ENCODE peak calls at places on chromosome 1, in ten cellular contexts. One of them, this sample, is unnamed.
A peak's percentile ranks its signal among the peaks of the same experiment; 100 is the strongest.

GRCh38 chr1:223756806-223757700 is 44.7 kb downstream of the CAPN2 start:
- DNase-seq in PC-9: no peak
- DNase-seq in OCI-LY7: no peak
- DNase-seq in mesenchymal stem cell: no peak
- DNase-seq in GM23248: no peak
- DNase-seq in H9: no peak
- DNase-seq in trophoblast cell: no peak
- DNase-seq in fibroblast of lung: no peak
- DNase-seq in mammary epithelial cell: no peak
- DNase-seq in MM.1S: no peak
- DNase-seq in this sample: peak; percentile 56

GRCh38 chr1:229759037-229759435 is 133.0 kb downstream of the URB2 start:
- DNase-seq in PC-9: no peak
- DNase-seq in OCI-LY7: no peak
- DNase-seq in mesenchymal stem cell: no peak
- DNase-seq in GM23248: peak; percentile 84
- DNase-seq in H9: no peak
- DNase-seq in trophoblast cell: no peak
- DNase-seq in fibroblast of lung: peak; percentile 85
- DNase-seq in mammary epithelial cell: peak; percentile 32
- DNase-seq in MM.1S: no peak
- DNase-seq in this sample: no peak

GRCh38 chr1:176188604-176189003 is 18.5 kb downstream of the COP1 start:
- DNase-seq in PC-9: no peak
- DNase-seq in OCI-LY7: no peak
- DNase-seq in mesenchymal stem cell: no peak
- DNase-seq in GM23248: no peak
- DNase-seq in H9: no peak
- DNase-seq in trophoblast cell: no peak
- DNase-seq in fibroblast of lung: no peak
- DNase-seq in mammary epithelial cell: no peak
- DNase-seq in MM.1S: no peak
- DNase-seq in this sample: no peak

GRCh38 chr1:210222288-210223006 is 10.1 kb upstream of the SERTAD4 start:
- DNase-seq in PC-9: peak; percentile 65
- DNase-seq in OCI-LY7: no peak
- DNase-seq in mesenchymal stem cell: peak; percentile 43
- DNase-seq in GM23248: no peak
- DNase-seq in H9: peak; percentile 58
- DNase-seq in trophoblast cell: no peak
- DNase-seq in fibroblast of lung: peak; percentile 60
- DNase-seq in mammary epithelial cell: no peak
- DNase-seq in MM.1S: no peak
- DNase-seq in this sample: no peak

GRCh38 chr1:81812712-81813111 is 12.0 kb downstream of the ADGRL2 start:
- DNase-seq in PC-9: no peak
- DNase-seq in OCI-LY7: no peak
- DNase-seq in mesenchymal stem cell: peak; percentile 25
- DNase-seq in GM23248: peak; percentile 13
- DNase-seq in H9: no peak
- DNase-seq in trophoblast cell: no peak
- DNase-seq in fibroblast of lung: peak; percentile 41
- DNase-seq in mammary epithelial cell: no peak
- DNase-seq in MM.1S: no peak
- DNase-seq in this sample: peak; percentile 11

GRCh38 chr1:232457607-232458006 is 172.3 kb downstream of the SIPA1L2 start:
- DNase-seq in PC-9: no peak
- DNase-seq in OCI-LY7: peak; percentile 45
- DNase-seq in mesenchymal stem cell: no peak
- DNase-seq in GM23248: no peak
- DNase-seq in H9: no peak
- DNase-seq in trophoblast cell: no peak
- DNase-seq in fibroblast of lung: no peak
- DNase-seq in mammary epithelial cell: no peak
- DNase-seq in MM.1S: peak; percentile 95
- DNase-seq in this sample: no peak

GRCh38 chr1:220219136-220219442 is 53.2 kb downstream of the RAB3GAP2 start:
- DNase-seq in PC-9: no peak
- DNase-seq in OCI-LY7: no peak
- DNase-seq in mesenchymal stem cell: peak; percentile 17
- DNase-seq in GM23248: no peak
- DNase-seq in H9: no peak
- DNase-seq in trophoblast cell: no peak
- DNase-seq in fibroblast of lung: no peak
- DNase-seq in mammary epithelial cell: no peak
- DNase-seq in MM.1S: no peak
- DNase-seq in this sample: no peak

GRCh38 chr1:208431721-208432120 is 187.5 kb upstream of the PLXNA2 start:
- DNase-seq in PC-9: no peak
- DNase-seq in OCI-LY7: no peak
- DNase-seq in mesenchymal stem cell: peak; percentile 11
- DNase-seq in GM23248: peak; percentile 89
- DNase-seq in H9: no peak
- DNase-seq in trophoblast cell: no peak
- DNase-seq in fibroblast of lung: peak; percentile 78
- DNase-seq in mammary epithelial cell: peak; percentile 52
- DNase-seq in MM.1S: no peak
- DNase-seq in this sample: peak; percentile 32

DNA sequence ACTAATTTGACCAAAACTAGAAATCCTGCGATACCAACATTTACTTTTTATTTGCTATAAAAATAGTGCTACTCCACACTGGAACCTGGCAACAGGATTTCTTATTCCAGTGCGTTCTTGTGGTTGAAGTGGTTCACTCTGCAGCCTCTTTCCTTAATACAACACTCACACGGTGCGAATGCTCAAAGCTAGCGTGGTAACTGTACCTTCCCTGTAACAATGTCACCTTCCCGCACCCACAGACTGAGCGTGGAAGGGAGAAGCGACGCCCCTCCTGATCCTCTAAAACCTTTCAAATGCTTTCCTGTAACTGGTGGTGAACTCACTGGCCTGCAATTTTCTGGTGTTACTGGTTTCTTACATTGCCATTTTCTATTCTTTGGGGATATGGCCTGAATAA is 132.2 kb downstream of the LRRC53 start:
- DNase-seq in PC-9: no peak
- DNase-seq in OCI-LY7: no peak
- DNase-seq in mesenchymal stem cell: no peak
- DNase-seq in GM23248: no peak
- DNase-seq in H9: no peak
- DNase-seq in trophoblast cell: no peak
- DNase-seq in fibroblast of lung: no peak
- DNase-seq in mammary epithelial cell: no peak
- DNase-seq in MM.1S: no peak
- DNase-seq in this sample: no peak
- H2AFZ ChIP-seq in PC-9: no peak overlapping the region
- H2AFZ ChIP-seq in OCI-LY7: no peak overlapping the region
- H2AFZ ChIP-seq in mesenchymal stem cell: no peak overlapping the region
- H2AFZ ChIP-seq in GM23248: no peak overlapping the region
- H2AFZ ChIP-seq in H9: no peak overlapping the region
- H2AFZ ChIP-seq in trophoblast cell: no peak overlapping the region
- H2AFZ ChIP-seq in fibroblast of lung: no peak overlapping the region
- H2AFZ ChIP-seq in mammary epithelial cell: no peak overlapping the region
- H2AFZ ChIP-seq in MM.1S: no peak overlapping the region
- H2AFZ ChIP-seq in this sample: peak overlapping the region; percentile 44

GRCh38 chr1:101312192-101312591 is 75.4 kb downstream of the S1PR1 start:
- DNase-seq in PC-9: no peak
- DNase-seq in OCI-LY7: no peak
- DNase-seq in mesenchymal stem cell: no peak
- DNase-seq in GM23248: no peak
- DNase-seq in H9: no peak
- DNase-seq in trophoblast cell: no peak
- DNase-seq in fibroblast of lung: no peak
- DNase-seq in mammary epithelial cell: no peak
- DNase-seq in MM.1S: peak; percentile 19
- DNase-seq in this sample: no peak
- H3K4me2 ChIP-seq in PC-9: no peak overlapping the region
- H3K4me2 ChIP-seq in OCI-LY7: no peak overlapping the region
- H3K4me2 ChIP-seq in mesenchymal stem cell: no peak overlapping the region
- H3K4me2 ChIP-seq in GM23248: no peak overlapping the region
- H3K4me2 ChIP-seq in H9: no peak overlapping the region
- H3K4me2 ChIP-seq in trophoblast cell: no peak overlapping the region
- H3K4me2 ChIP-seq in fibroblast of lung: no peak overlapping the region
- H3K4me2 ChIP-seq in mammary epithelial cell: no peak overlapping the region
- H3K4me2 ChIP-seq in MM.1S: peak overlapping the region; percentile 34
- H3K4me2 ChIP-seq in this sample: peak overlapping the region; percentile 14

GRCh38 chr1:240310226-240310925 is 218.7 kb downstream of the FMN2 start:
- DNase-seq in PC-9: no peak
- DNase-seq in OCI-LY7: no peak
- DNase-seq in mesenchymal stem cell: peak; percentile 79
- DNase-seq in GM23248: peak; percentile 77
- DNase-seq in H9: no peak
- DNase-seq in trophoblast cell: no peak
- DNase-seq in fibroblast of lung: peak; percentile 88
- DNase-seq in mammary epithelial cell: no peak
- DNase-seq in MM.1S: no peak
- DNase-seq in this sample: peak; percentile 27

GRCh38 chr1:240306673-240307072 is 215.0 kb downstream of the FMN2 start:
- DNase-seq in PC-9: no peak
- DNase-seq in OCI-LY7: no peak
- DNase-seq in mesenchymal stem cell: peak; percentile 62
- DNase-seq in GM23248: peak; percentile 57
- DNase-seq in H9: no peak
- DNase-seq in trophoblast cell: no peak
- DNase-seq in fibroblast of lung: peak; percentile 87
- DNase-seq in mammary epithelial cell: no peak
- DNase-seq in MM.1S: no peak
- DNase-seq in this sample: no peak

GRCh38 chr1:240309804-240310203 is 218.1 kb downstream of the FMN2 start:
- DNase-seq in PC-9: no peak
- DNase-seq in OCI-LY7: no peak
- DNase-seq in mesenchymal stem cell: peak; percentile 16
- DNase-seq in GM23248: no peak
- DNase-seq in H9: no peak
- DNase-seq in trophoblast cell: no peak
- DNase-seq in fibroblast of lung: no peak
- DNase-seq in mammary epithelial cell: no peak
- DNase-seq in MM.1S: no peak
- DNase-seq in this sample: no peak

GRCh38 chr1:240304466-240304865 is 212.8 kb downstream of the FMN2 start:
- DNase-seq in PC-9: no peak
- DNase-seq in OCI-LY7: no peak
- DNase-seq in mesenchymal stem cell: no peak
- DNase-seq in GM23248: no peak
- DNase-seq in H9: no peak
- DNase-seq in trophoblast cell: no peak
- DNase-seq in fibroblast of lung: no peak
- DNase-seq in mammary epithelial cell: no peak
- DNase-seq in MM.1S: no peak
- DNase-seq in this sample: no peak

DNA sequence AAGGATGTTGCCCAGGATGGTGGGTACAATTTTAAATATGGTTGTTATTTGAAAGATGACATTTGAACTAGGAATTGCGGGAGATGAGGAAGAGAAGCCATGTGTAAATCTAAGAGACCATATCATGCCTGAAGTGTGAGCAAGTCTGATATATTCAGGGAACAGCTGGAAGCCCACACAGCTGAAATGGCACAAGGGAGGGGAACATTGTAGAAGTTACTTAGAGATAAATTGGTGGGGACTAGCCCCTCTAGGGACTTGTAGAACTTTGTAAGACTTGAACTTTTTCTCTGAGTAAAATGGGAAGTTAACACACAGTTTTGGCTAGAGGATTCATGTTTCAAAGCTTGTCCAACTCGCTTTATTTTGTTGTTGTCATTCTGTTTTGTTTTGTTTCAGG is 216.4 kb downstream of the FMN2 start:
- DNase-seq in PC-9: no peak
- DNase-seq in OCI-LY7: no peak
- DNase-seq in mesenchymal stem cell: no peak
- DNase-seq in GM23248: no peak
- DNase-seq in H9: no peak
- DNase-seq in trophoblast cell: no peak
- DNase-seq in fibroblast of lung: no peak
- DNase-seq in mammary epithelial cell: no peak
- DNase-seq in MM.1S: no peak
- DNase-seq in this sample: no peak
- H2AFZ ChIP-seq in PC-9: no peak overlapping the region
- H2AFZ ChIP-seq in OCI-LY7: no peak overlapping the region
- H2AFZ ChIP-seq in mesenchymal stem cell: no peak overlapping the region
- H2AFZ ChIP-seq in GM23248: no peak overlapping the region
- H2AFZ ChIP-seq in H9: no peak overlapping the region
- H2AFZ ChIP-seq in trophoblast cell: no peak overlapping the region
- H2AFZ ChIP-seq in fibroblast of lung: peak overlapping the region; percentile 27
- H2AFZ ChIP-seq in mammary epithelial cell: no peak overlapping the region
- H2AFZ ChIP-seq in MM.1S: no peak overlapping the region
- H2AFZ ChIP-seq in this sample: peak overlapping the region; percentile 16

GRCh38 chr1:20634594-20635084 is 1.4 kb downstream of the PINK1 start:
- DNase-seq in PC-9: peak; percentile 62
- DNase-seq in OCI-LY7: no peak
- DNase-seq in mesenchymal stem cell: peak; percentile 54
- DNase-seq in GM23248: peak; percentile 73
- DNase-seq in H9: peak; percentile 78
- DNase-seq in trophoblast cell: no peak
- DNase-seq in fibroblast of lung: peak; percentile 58
- DNase-seq in mammary epithelial cell: peak; percentile 70
- DNase-seq in MM.1S: no peak
- DNase-seq in this sample: peak; percentile 84

GRCh38 chr1:20630730-20631129 is 2.5 kb upstream of the PINK1 start:
- DNase-seq in PC-9: no peak
- DNase-seq in OCI-LY7: no peak
- DNase-seq in mesenchymal stem cell: no peak
- DNase-seq in GM23248: no peak
- DNase-seq in H9: no peak
- DNase-seq in trophoblast cell: no peak
- DNase-seq in fibroblast of lung: no peak
- DNase-seq in mammary epithelial cell: no peak
- DNase-seq in MM.1S: no peak
- DNase-seq in this sample: no peak

GRCh38 chr1:20634065-20634593 is 871 bp downstream of the PINK1 start:
- DNase-seq in PC-9: no peak
- DNase-seq in OCI-LY7: peak; percentile 13
- DNase-seq in mesenchymal stem cell: no peak
- DNase-seq in GM23248: peak; percentile 46
- DNase-seq in H9: no peak
- DNase-seq in trophoblast cell: no peak
- DNase-seq in fibroblast of lung: peak; percentile 17
- DNase-seq in mammary epithelial cell: no peak
- DNase-seq in MM.1S: no peak
- DNase-seq in this sample: peak; percentile 78

GRCh38 chr1:20633190-20634064 is at the start of gene PINK1:
- DNase-seq in PC-9: peak; percentile 87
- DNase-seq in OCI-LY7: peak; percentile 82
- DNase-seq in mesenchymal stem cell: peak; percentile 59
- DNase-seq in GM23248: peak; percentile 85
- DNase-seq in H9: peak; percentile 95
- DNase-seq in trophoblast cell: peak; percentile 89
- DNase-seq in fibroblast of lung: peak; percentile 62
- DNase-seq in mammary epithelial cell: peak; percentile 74
- DNase-seq in MM.1S: peak; percentile 72
- DNase-seq in this sample: peak; percentile 97

DNA sequence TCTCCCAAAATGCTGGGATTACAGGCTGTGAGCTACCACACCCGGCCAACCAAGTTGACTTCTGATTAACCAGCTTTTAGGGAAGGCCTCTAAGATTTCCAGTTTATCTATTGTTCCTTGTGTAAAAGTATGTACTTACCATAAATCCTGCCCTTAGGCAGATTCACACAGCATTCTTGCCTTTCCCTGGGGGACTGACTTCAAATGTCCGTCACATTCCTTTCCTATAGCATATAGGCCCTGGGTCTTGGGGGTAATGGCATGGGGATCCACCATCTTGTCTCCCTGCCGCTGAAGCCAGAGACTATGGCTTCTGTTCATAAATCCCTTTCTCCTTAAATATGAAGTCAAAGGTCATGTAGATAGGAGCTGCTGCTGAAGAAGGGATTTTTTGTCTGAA is 872 bp upstream of the PINK1 start:
- DNase-seq in PC-9: no peak
- DNase-seq in OCI-LY7: no peak
- DNase-seq in mesenchymal stem cell: no peak
- DNase-seq in GM23248: no peak
- DNase-seq in H9: no peak
- DNase-seq in trophoblast cell: peak; percentile 50
- DNase-seq in fibroblast of lung: no peak
- DNase-seq in mammary epithelial cell: no peak
- DNase-seq in MM.1S: no peak
- DNase-seq in this sample: peak; percentile 19
- H3K4me2 ChIP-seq in PC-9: peak overlapping the region; percentile 64
- H3K4me2 ChIP-seq in OCI-LY7: no peak overlapping the region
- H3K4me2 ChIP-seq in mesenchymal stem cell: no peak overlapping the region
- H3K4me2 ChIP-seq in GM23248: no peak overlapping the region
- H3K4me2 ChIP-seq in H9: no peak overlapping the region
- H3K4me2 ChIP-seq in trophoblast cell: no peak overlapping the region
- H3K4me2 ChIP-seq in fibroblast of lung: no peak overlapping the region
- H3K4me2 ChIP-seq in mammary epithelial cell: no peak overlapping the region
- H3K4me2 ChIP-seq in MM.1S: no peak overlapping the region
- H3K4me2 ChIP-seq in this sample: no peak overlapping the region